ENCODE peak calls at places on chromosomes 12 and 14, in eight cellular contexts. One of them, this sample, is unnamed.

GRCh38 chr12:122491991-122492390 is 8.7 kb downstream of the ZCCHC8 start:
- DNase-seq in AG10803: no peak
- DNase-seq in astrocyte of the spinal cord: no peak
- DNase-seq in mammary epithelial cell: no peak
- DNase-seq in cardiac fibroblast: no peak
- DNase-seq in left ventricle myocardium inferior: no peak
- DNase-seq in hepatocyte: no peak
- DNase-seq in ovary: no peak
- DNase-seq in this sample: no peak

GRCh38 chr14:102049258-102050025 is 37.4 kb downstream of the HSP90AA1 start:
- DNase-seq in AG10803: no peak
- DNase-seq in astrocyte of the spinal cord: no peak
- DNase-seq in mammary epithelial cell: no peak
- DNase-seq in cardiac fibroblast: no peak
- DNase-seq in left ventricle myocardium inferior: no peak
- DNase-seq in hepatocyte: no peak
- DNase-seq in ovary: no peak
- DNase-seq in this sample: no peak

GRCh38 chr12:16346931-16347330 is 514 bp upstream of the MGST1 start:
- DNase-seq in AG10803: no peak
- DNase-seq in astrocyte of the spinal cord: no peak
- DNase-seq in mammary epithelial cell: no peak
- DNase-seq in cardiac fibroblast: no peak
- DNase-seq in left ventricle myocardium inferior: no peak
- DNase-seq in hepatocyte: peak; percentile 17
- DNase-seq in ovary: no peak
- DNase-seq in this sample: no peak

GRCh38 chr12:64682572-64683277 is 72.4 kb downstream of the RASSF3 start:
- DNase-seq in AG10803: peak; percentile 89
- DNase-seq in astrocyte of the spinal cord: peak; percentile 87
- DNase-seq in mammary epithelial cell: no peak
- DNase-seq in cardiac fibroblast: peak; percentile 79
- DNase-seq in left ventricle myocardium inferior: peak; percentile 50
- DNase-seq in hepatocyte: peak; percentile 76
- DNase-seq in ovary: peak; percentile 79
- DNase-seq in this sample: no peak

GRCh38 chr12:112584266-112584722 is 165.5 kb downstream of the PTPN11 start:
- DNase-seq in AG10803: no peak
- DNase-seq in astrocyte of the spinal cord: no peak
- DNase-seq in mammary epithelial cell: no peak
- DNase-seq in cardiac fibroblast: peak; percentile 2
- DNase-seq in left ventricle myocardium inferior: no peak
- DNase-seq in hepatocyte: no peak
- DNase-seq in ovary: no peak
- DNase-seq in this sample: peak; percentile 19

GRCh38 chr14:100533647-100534485 is 53.4 kb downstream of the BEGAIN start:
- DNase-seq in AG10803: no peak
- DNase-seq in astrocyte of the spinal cord: no peak
- DNase-seq in mammary epithelial cell: no peak
- DNase-seq in cardiac fibroblast: no peak
- DNase-seq in left ventricle myocardium inferior: peak; percentile 16
- DNase-seq in hepatocyte: no peak
- DNase-seq in ovary: peak; percentile 36
- DNase-seq in this sample: no peak

GRCh38 chr12:39628836-39629235 is 9.2 kb upstream of the ABCD2 start:
- DNase-seq in AG10803: no peak
- DNase-seq in astrocyte of the spinal cord: no peak
- DNase-seq in mammary epithelial cell: no peak
- DNase-seq in cardiac fibroblast: no peak
- DNase-seq in left ventricle myocardium inferior: no peak
- DNase-seq in hepatocyte: no peak
- DNase-seq in ovary: no peak
- DNase-seq in this sample: peak; percentile 34

GRCh38 chr12:66589095-66589494 is 89.8 kb downstream of the GRIP1 start:
- DNase-seq in AG10803: no peak
- DNase-seq in astrocyte of the spinal cord: no peak
- DNase-seq in mammary epithelial cell: no peak
- DNase-seq in cardiac fibroblast: no peak
- DNase-seq in left ventricle myocardium inferior: no peak
- DNase-seq in hepatocyte: no peak
- DNase-seq in ovary: no peak
- DNase-seq in this sample: no peak

GRCh38 chr12:131981388-131981787 is 31.6 kb downstream of the EP400 start:
- DNase-seq in AG10803: no peak
- DNase-seq in astrocyte of the spinal cord: no peak
- DNase-seq in mammary epithelial cell: no peak
- DNase-seq in cardiac fibroblast: no peak
- DNase-seq in left ventricle myocardium inferior: no peak
- DNase-seq in hepatocyte: no peak
- DNase-seq in ovary: no peak
- DNase-seq in this sample: no peak

GRCh38 chr14:31926123-31926522 is 151.0 kb upstream of the ARHGAP5 start:
- DNase-seq in AG10803: peak; percentile 35
- DNase-seq in astrocyte of the spinal cord: peak; percentile 46
- DNase-seq in mammary epithelial cell: no peak
- DNase-seq in cardiac fibroblast: peak; percentile 67
- DNase-seq in left ventricle myocardium inferior: no peak
- DNase-seq in hepatocyte: peak; percentile 67
- DNase-seq in ovary: no peak
- DNase-seq in this sample: peak; percentile 58

GRCh38 chr12:132747395-132747794 is 14.2 kb downstream of the ANKLE2 start:
- DNase-seq in AG10803: no peak
- DNase-seq in astrocyte of the spinal cord: no peak
- DNase-seq in mammary epithelial cell: no peak
- DNase-seq in cardiac fibroblast: no peak
- DNase-seq in left ventricle myocardium inferior: no peak
- DNase-seq in hepatocyte: no peak
- DNase-seq in ovary: no peak
- DNase-seq in this sample: no peak

GRCh38 chr12:76790564-76791552 is 26.9 kb downstream of the ZDHHC17 start:
- DNase-seq in AG10803: peak; percentile 20
- DNase-seq in astrocyte of the spinal cord: peak; percentile 27
- DNase-seq in mammary epithelial cell: no peak
- DNase-seq in cardiac fibroblast: peak; percentile 50
- DNase-seq in left ventricle myocardium inferior: no peak
- DNase-seq in hepatocyte: peak; percentile 41
- DNase-seq in ovary: no peak
- DNase-seq in this sample: peak; percentile 25

GRCh38 chr12:55717397-55718007 is 1.7 kb downstream of the BLOC1S1 start:
- DNase-seq in AG10803: no peak
- DNase-seq in astrocyte of the spinal cord: peak; percentile 74
- DNase-seq in mammary epithelial cell: peak; percentile 65
- DNase-seq in cardiac fibroblast: peak; percentile 75
- DNase-seq in left ventricle myocardium inferior: no peak
- DNase-seq in hepatocyte: no peak
- DNase-seq in ovary: no peak
- DNase-seq in this sample: peak; percentile 24

GRCh38 chr12:20524113-20524512 is 155.8 kb downstream of the PDE3A start:
- DNase-seq in AG10803: no peak
- DNase-seq in astrocyte of the spinal cord: no peak
- DNase-seq in mammary epithelial cell: no peak
- DNase-seq in cardiac fibroblast: no peak
- DNase-seq in left ventricle myocardium inferior: no peak
- DNase-seq in hepatocyte: no peak
- DNase-seq in ovary: no peak
- DNase-seq in this sample: no peak

GRCh38 chr14:99983251-99984012 is 81.8 kb upstream of the EVL start:
- DNase-seq in AG10803: no peak
- DNase-seq in astrocyte of the spinal cord: no peak
- DNase-seq in mammary epithelial cell: no peak
- DNase-seq in cardiac fibroblast: no peak
- DNase-seq in left ventricle myocardium inferior: no peak
- DNase-seq in hepatocyte: no peak
- DNase-seq in ovary: no peak
- DNase-seq in this sample: no peak

GRCh38 chr12:80412343-80412953 is 31.6 kb upstream of the PTPRQ start:
- DNase-seq in AG10803: peak; percentile 62
- DNase-seq in astrocyte of the spinal cord: peak; percentile 69
- DNase-seq in mammary epithelial cell: peak; percentile 21
- DNase-seq in cardiac fibroblast: peak; percentile 78
- DNase-seq in left ventricle myocardium inferior: no peak
- DNase-seq in hepatocyte: peak; percentile 80
- DNase-seq in ovary: no peak
- DNase-seq in this sample: peak; percentile 63

GRCh38 chr12:29702972-29703371 is 80.8 kb downstream of the TMTC1 start:
- DNase-seq in AG10803: no peak
- DNase-seq in astrocyte of the spinal cord: no peak
- DNase-seq in mammary epithelial cell: no peak
- DNase-seq in cardiac fibroblast: no peak
- DNase-seq in left ventricle myocardium inferior: no peak
- DNase-seq in hepatocyte: no peak
- DNase-seq in ovary: no peak
- DNase-seq in this sample: no peak

GRCh38 chr12:110934093-110934852 is 13.9 kb upstream of the MYL2 start:
- DNase-seq in AG10803: peak; percentile 13
- DNase-seq in astrocyte of the spinal cord: no peak
- DNase-seq in mammary epithelial cell: peak; percentile 73
- DNase-seq in cardiac fibroblast: peak; percentile 50
- DNase-seq in left ventricle myocardium inferior: no peak
- DNase-seq in hepatocyte: peak; percentile 34
- DNase-seq in ovary: no peak
- DNase-seq in this sample: no peak

GRCh38 chr12:27592548-27592947 is 68.5 kb downstream of the PPFIBP1 start:
- DNase-seq in AG10803: peak; percentile 79
- DNase-seq in astrocyte of the spinal cord: peak; percentile 82
- DNase-seq in mammary epithelial cell: peak; percentile 96
- DNase-seq in cardiac fibroblast: peak; percentile 88
- DNase-seq in left ventricle myocardium inferior: peak; percentile 28
- DNase-seq in hepatocyte: peak; percentile 21
- DNase-seq in ovary: no peak
- DNase-seq in this sample: peak; percentile 46

GRCh38 chr12:123389560-123390351 is 5.8 kb downstream of the KMT5A start:
- DNase-seq in AG10803: no peak
- DNase-seq in astrocyte of the spinal cord: peak; percentile 26
- DNase-seq in mammary epithelial cell: peak; percentile 50
- DNase-seq in cardiac fibroblast: peak; percentile 35
- DNase-seq in left ventricle myocardium inferior: peak; percentile 66
- DNase-seq in hepatocyte: peak; percentile 72
- DNase-seq in ovary: peak; percentile 39
- DNase-seq in this sample: peak; percentile 56

GRCh38 chr12:19138551-19139344 is 9.2 kb downstream of the PLEKHA5 start:
- DNase-seq in AG10803: no peak
- DNase-seq in astrocyte of the spinal cord: peak; percentile 76
- DNase-seq in mammary epithelial cell: peak; percentile 83
- DNase-seq in cardiac fibroblast: no peak
- DNase-seq in left ventricle myocardium inferior: no peak
- DNase-seq in hepatocyte: no peak
- DNase-seq in ovary: no peak
- DNase-seq in this sample: no peak

GRCh38 chr14:100072783-100073346 is 7.6 kb downstream of the EVL start:
- DNase-seq in AG10803: no peak
- DNase-seq in astrocyte of the spinal cord: no peak
- DNase-seq in mammary epithelial cell: peak; percentile 60
- DNase-seq in cardiac fibroblast: no peak
- DNase-seq in left ventricle myocardium inferior: no peak
- DNase-seq in hepatocyte: no peak
- DNase-seq in ovary: no peak
- DNase-seq in this sample: peak; percentile 77

GRCh38 chr14:49992901-49993335 is 100.0 kb downstream of the ARF6 start:
- DNase-seq in AG10803: peak; percentile 74
- DNase-seq in astrocyte of the spinal cord: peak; percentile 58
- DNase-seq in mammary epithelial cell: no peak
- DNase-seq in cardiac fibroblast: peak; percentile 95
- DNase-seq in left ventricle myocardium inferior: no peak
- DNase-seq in hepatocyte: no peak
- DNase-seq in ovary: no peak
- DNase-seq in this sample: peak; percentile 90

GRCh38 chr12:54394281-54394719 is 9.8 kb upstream of the ZNF385A start:
- DNase-seq in AG10803: peak; percentile 52
- DNase-seq in astrocyte of the spinal cord: peak; percentile 33
- DNase-seq in mammary epithelial cell: peak; percentile 60
- DNase-seq in cardiac fibroblast: peak; percentile 69
- DNase-seq in left ventricle myocardium inferior: no peak
- DNase-seq in hepatocyte: peak; percentile 74
- DNase-seq in ovary: peak; percentile 66
- DNase-seq in this sample: peak; percentile 55

GRCh38 chr14:34368971-34369665 is 92.9 kb downstream of the SPTSSA start:
- DNase-seq in AG10803: no peak
- DNase-seq in astrocyte of the spinal cord: no peak
- DNase-seq in mammary epithelial cell: no peak
- DNase-seq in cardiac fibroblast: no peak
- DNase-seq in left ventricle myocardium inferior: no peak
- DNase-seq in hepatocyte: no peak
- DNase-seq in ovary: no peak
- DNase-seq in this sample: no peak

GRCh38 chr14:79064200-79064599 is 894.0 kb downstream of the NRXN3 start:
- DNase-seq in AG10803: no peak
- DNase-seq in astrocyte of the spinal cord: no peak
- DNase-seq in mammary epithelial cell: no peak
- DNase-seq in cardiac fibroblast: no peak
- DNase-seq in left ventricle myocardium inferior: no peak
- DNase-seq in hepatocyte: no peak
- DNase-seq in ovary: no peak
- DNase-seq in this sample: peak; percentile 21

GRCh38 chr12:14901228-14901562 is 15.5 kb upstream of the MGP start:
- DNase-seq in AG10803: no peak
- DNase-seq in astrocyte of the spinal cord: no peak
- DNase-seq in mammary epithelial cell: no peak
- DNase-seq in cardiac fibroblast: no peak
- DNase-seq in left ventricle myocardium inferior: peak; percentile 35
- DNase-seq in hepatocyte: no peak
- DNase-seq in ovary: no peak
- DNase-seq in this sample: no peak

GRCh38 chr12:96091833-96092232 is 56.4 kb upstream of the LTA4H start:
- DNase-seq in AG10803: no peak
- DNase-seq in astrocyte of the spinal cord: no peak
- DNase-seq in mammary epithelial cell: peak; percentile 69
- DNase-seq in cardiac fibroblast: peak; percentile 12
- DNase-seq in left ventricle myocardium inferior: no peak
- DNase-seq in hepatocyte: no peak
- DNase-seq in ovary: no peak
- DNase-seq in this sample: no peak
- TF ChIP-seq CTCF in AG10803: no peak
- TF ChIP-seq CTCF in astrocyte of the spinal cord: peak; percentile 8
- TF ChIP-seq CTCF in mammary epithelial cell: peak; percentile 55
- TF ChIP-seq CTCF in cardiac fibroblast: no peak
- TF ChIP-seq CTCF in left ventricle myocardium inferior: no peak
- TF ChIP-seq CTCF in hepatocyte: no peak
- TF ChIP-seq CTCF in ovary: no peak
- TF ChIP-seq CTCF in this sample: no peak

GRCh38 chr12:116274552-116275375 is 2.7 kb downstream of the MED13L start:
- DNase-seq in AG10803: no peak
- DNase-seq in astrocyte of the spinal cord: no peak
- DNase-seq in mammary epithelial cell: no peak
- DNase-seq in cardiac fibroblast: no peak
- DNase-seq in left ventricle myocardium inferior: no peak
- DNase-seq in hepatocyte: no peak
- DNase-seq in ovary: no peak
- DNase-seq in this sample: no peak
- H3K4me3 ChIP-seq in AG10803: peak overlapping the region; percentile 88
- H3K4me3 ChIP-seq in astrocyte of the spinal cord: peak overlapping the region; percentile 84
- H3K4me3 ChIP-seq in mammary epithelial cell: peak overlapping the region; percentile 91
- H3K4me3 ChIP-seq in cardiac fibroblast: peak overlapping the region; percentile 84
- H3K4me3 ChIP-seq in left ventricle myocardium inferior: peak overlapping the region; percentile 87
- H3K4me3 ChIP-seq in hepatocyte: peak overlapping the region; percentile 93
- H3K4me3 ChIP-seq in ovary: no peak overlapping the region
- H3K4me3 ChIP-seq in this sample: no peak overlapping the region

GRCh38 chr12:125185740-125186470 is 120.7 kb downstream of the AACS start:
- DNase-seq in AG10803: peak; percentile 63
- DNase-seq in astrocyte of the spinal cord: peak; percentile 68
- DNase-seq in mammary epithelial cell: peak; percentile 69
- DNase-seq in cardiac fibroblast: peak; percentile 73
- DNase-seq in left ventricle myocardium inferior: peak; percentile 82
- DNase-seq in hepatocyte: peak; percentile 85
- DNase-seq in ovary: peak; percentile 53
- DNase-seq in this sample: peak; percentile 73
- TF ChIP-seq CTCF in AG10803: no peak
- TF ChIP-seq CTCF in astrocyte of the spinal cord: peak; percentile 21
- TF ChIP-seq CTCF in mammary epithelial cell: no peak
- TF ChIP-seq CTCF in cardiac fibroblast: no peak
- TF ChIP-seq CTCF in left ventricle myocardium inferior: peak; percentile 69
- TF ChIP-seq CTCF in hepatocyte: peak; percentile 36
- TF ChIP-seq CTCF in ovary: no peak
- TF ChIP-seq CTCF in this sample: no peak

GRCh38 chr14:103872492-103873113 is 25.2 kb upstream of the PPP1R13B start:
- DNase-seq in AG10803: no peak
- DNase-seq in astrocyte of the spinal cord: no peak
- DNase-seq in mammary epithelial cell: no peak
- DNase-seq in cardiac fibroblast: no peak
- DNase-seq in left ventricle myocardium inferior: no peak
- DNase-seq in hepatocyte: no peak
- DNase-seq in ovary: no peak
- DNase-seq in this sample: peak; percentile 38
- H3K4me3 ChIP-seq in AG10803: peak overlapping the region; percentile 18
- H3K4me3 ChIP-seq in astrocyte of the spinal cord: no peak overlapping the region
- H3K4me3 ChIP-seq in mammary epithelial cell: no peak overlapping the region
- H3K4me3 ChIP-seq in cardiac fibroblast: peak overlapping the region; percentile 15
- H3K4me3 ChIP-seq in left ventricle myocardium inferior: peak overlapping the region; percentile 57
- H3K4me3 ChIP-seq in hepatocyte: no peak overlapping the region
- H3K4me3 ChIP-seq in ovary: peak overlapping the region; percentile 8
- H3K4me3 ChIP-seq in this sample: peak overlapping the region; percentile 85